ENCODE peak calls at places on chromosome 12, in five cellular contexts. D, Q, U, Z and T are unnamed samples.

GRCh38 chr12:68280240-68280639 is 26.8 kb upstream of the IL22 start:
- DNase-seq in D (no peak), Q (no peak), U (no peak), Z (no peak), T (no peak)

GRCh38 chr12:113724703-113725556 is 241.2 kb downstream of the RBM19 start:
- DNase-seq in D (no peak), Q (no peak), U (no peak), Z (no peak), T (no peak)

GRCh38 chr12:21690704-21691368 is 33.2 kb upstream of the LDHB start:
- DNase-seq in D (no peak), Q (no peak), U (no peak), Z (no peak), T (no peak)

GRCh38 chr12:39846971-39847661 is 227.5 kb upstream of the ABCD2 start:
- DNase-seq in D (no peak), Q (no peak), U (no peak), Z (no peak), T (no peak)

GRCh38 chr12:131607658-131608447 is 103.0 kb upstream of the SFSWAP start:
- DNase-seq in D (no peak), Q (no peak), U (no peak), Z (no peak), T (no peak)

GRCh38 chr12:53063708-53064612 is 14.1 kb downstream of the TNS2 start:
- DNase-seq in D (no peak), Q (no peak), U (peak; percentile 15), Z (no peak), T (peak; percentile 23)

GRCh38 chr12:9943244-9943643 is 11.1 kb upstream of the CLEC2A start:
- DNase-seq in D (no peak), Q (no peak), U (no peak), Z (no peak), T (no peak)

GRCh38 chr12:122355702-122356101 is 66.8 kb downstream of the CLIP1 start:
- DNase-seq in D (no peak), Q (no peak), U (no peak), Z (no peak), T (no peak)

GRCh38 chr12:51759175-51759574 is 89.3 kb downstream of the FIGNL2 start:
- DNase-seq in D (no peak), Q (no peak), U (no peak), Z (no peak), T (no peak)

GRCh38 chr12:113237748-113238147 is 16.5 kb downstream of the TPCN1 start:
- DNase-seq in D (no peak), Q (no peak), U (no peak), Z (no peak), T (no peak)

GRCh38 chr12:32240210-32240609 is 133.6 kb downstream of the BICD1 start:
- DNase-seq in D (no peak), Q (no peak), U (no peak), Z (no peak), T (no peak)

GRCh38 chr12:120155072-120155471 is 38.5 kb upstream of the RAB35 start:
- DNase-seq in D (no peak), Q (no peak), U (no peak), Z (no peak), T (no peak)

GRCh38 chr12:34368079-34368478 is 345.8 kb downstream of the ALG10 start:
- DNase-seq in D (no peak), Q (no peak), U (no peak), Z (no peak), T (no peak)
- H3K9me3 ChIP-seq in D (no peaks in the 10 kb centered on the region), Q (no peaks in the 10 kb centered on the region), U (no peaks in the 10 kb centered on the region), Z (no peaks in the 10 kb centered on the region), T (peaks cover 4% of the 10 kb centered on the region)

DNA sequence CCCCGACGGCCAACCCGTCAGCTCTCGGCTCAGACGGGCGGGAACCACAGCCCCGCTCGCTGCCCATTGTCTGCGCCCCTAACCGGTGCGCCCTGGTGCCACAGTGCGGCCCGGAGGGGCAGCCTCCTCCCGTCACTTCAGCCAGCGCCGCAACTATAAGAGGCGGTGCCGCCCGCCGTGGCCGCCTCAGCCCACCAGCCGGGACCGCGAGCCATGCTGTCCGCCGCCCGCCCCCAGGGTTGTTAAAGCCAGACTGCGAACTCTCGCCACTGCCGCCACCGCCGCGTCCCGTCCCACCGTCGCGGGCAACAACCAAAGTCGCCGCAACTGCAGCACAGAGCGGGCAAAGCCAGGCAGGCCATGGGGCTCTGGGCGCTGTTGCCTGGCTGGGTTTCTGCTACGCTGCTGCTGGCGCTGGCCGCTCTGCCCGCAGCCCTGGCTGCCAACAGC is at the start of gene WNT1:
- DNase-seq in D (no peak), Q (no peak), U (no peak), Z (no peak), T (peak; percentile 38)
- H3K4me3 ChIP-seq in D (peak within 1 kb of the TSS; percentile 42), Q (no peak within 1 kb of the TSS), U (no peak within 1 kb of the TSS), Z (peak within 1 kb of the TSS; percentile 77), T (peak within 1 kb of the TSS; percentile 48)

DNA sequence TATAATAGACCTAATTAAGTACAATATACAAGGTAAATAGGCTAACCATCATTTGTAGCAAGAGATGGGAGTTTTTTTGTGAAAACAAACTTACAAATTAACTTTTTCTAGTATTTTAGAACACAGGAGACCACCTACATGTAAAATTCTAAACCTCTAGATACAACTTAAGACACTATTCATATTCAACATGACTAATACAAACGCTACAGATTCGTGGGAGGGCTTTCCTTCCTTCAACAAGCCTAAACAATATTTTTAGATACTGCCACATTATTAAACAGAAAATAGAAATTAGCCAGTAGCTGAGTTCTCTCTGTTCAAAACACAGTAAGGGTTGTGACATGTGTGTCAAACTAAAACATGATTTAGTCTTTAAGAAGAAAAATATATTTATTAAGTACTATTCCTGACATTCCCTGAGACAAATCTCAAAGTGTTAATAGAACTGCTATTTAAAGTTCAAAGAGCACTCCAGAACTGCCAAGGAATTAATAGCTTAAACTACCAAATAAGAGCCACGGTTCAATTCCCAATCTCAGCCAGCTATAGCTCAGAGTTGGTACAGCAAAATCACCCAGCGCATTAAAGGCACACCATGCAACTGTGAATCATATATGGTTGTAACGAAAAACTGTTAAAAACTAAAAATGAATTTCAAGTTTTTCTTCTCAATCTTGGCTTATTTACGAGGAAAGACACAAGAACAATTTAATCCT is 10.7 kb downstream of the MED13L start:
- DNase-seq in D (no peak), Q (no peak), U (no peak), Z (no peak), T (no peak)
- TF ChIP-seq CTCF in D (no peak), Q (no peak), U (no peak), Z (no peak), T (no peak)

GRCh38 chr12:133203344-133204263 is 22.3 kb downstream of the ZNF268 start:
- DNase-seq in D (peak; percentile 35), Q (no peak), U (no peak), Z (no peak), T (no peak)
- H3K9me3 ChIP-seq in D (peaks cover 84% of the 10 kb centered on the region), Q (peaks cover 34% of the 10 kb centered on the region), U (peaks cover 78% of the 10 kb centered on the region), Z (peaks cover 66% of the 10 kb centered on the region), T (peaks cover 66% of the 10 kb centered on the region)

GRCh38 chr12:125357561-125357960 is 292.3 kb downstream of the AACS start:
- DNase-seq in D (no peak), Q (no peak), U (no peak), Z (no peak), T (no peak)
- H3K4me3 ChIP-seq in D (no peak overlapping the region), Q (no peak overlapping the region), U (no peak overlapping the region), Z (no peak overlapping the region), T (no peak overlapping the region)